ENCODE peak calls at places on chromosomes 4 and X, in four cellular contexts. I is A549, Z is K562, G is GM12878. V is an unnamed sample.

GRCh38 chr4:81715335-81715734 is 243.6 kb upstream of the RASGEF1B start:
- DNase-seq in I (no peak), Z (no peak), G (no peak), V (no peak)

GRCh38 chr4:108043536-108043935 is 53.8 kb downstream of the HADH start:
- DNase-seq in I (no peak), Z (no peak), G (no peak), V (no peak)

GRCh38 chrX:73758253-73758652 is 195.3 kb downstream of the CHIC1 start:
- DNase-seq in I (no peak), Z (no peak), G (peak; percentile 15), V (no peak)

GRCh38 chr4:23966720-23967119 is 76.9 kb upstream of the PPARGC1A start:
- DNase-seq in I (no peak), Z (peak; percentile 16), G (no peak), V (peak; percentile 20)

GRCh38 chrX:13067842-13068241 is 23.4 kb upstream of the FAM9C start:
- DNase-seq in I (no peak), Z (no peak), G (no peak), V (no peak)

GRCh38 chrX:2679534-2680485 is 11.3 kb upstream of the CD99 start:
- DNase-seq in I (no peak), Z (peak; percentile 41), G (no peak), V (no peak)

GRCh38 chrX:13893826-13894225 is 76.9 kb upstream of the GPM6B start:
- DNase-seq in I (no peak), Z (no peak), G (no peak), V (no peak)

GRCh38 chrX:48498374-48498809 is 10.4 kb upstream of the PORCN start:
- DNase-seq in I (no peak), Z (peak; percentile 38), G (no peak), V (no peak)

GRCh38 chr4:170091069-170091696 is 1.4 kb upstream of the AADAT start:
- DNase-seq in I (no peak), Z (no peak), G (no peak), V (no peak)

GRCh38 chrX:52821079-52821760 is 10.1 kb downstream of the XAGE5 start:
- DNase-seq in I (no peak), Z (no peak), G (no peak), V (no peak)

GRCh38 chrX:53729756-53730155 is 43.2 kb upstream of the HUWE1 start:
- DNase-seq in I (no peak), Z (no peak), G (no peak), V (no peak)

GRCh38 chrX:132741706-132742105 is 216.7 kb downstream of the HS6ST2 start:
- DNase-seq in I (no peak), Z (no peak), G (no peak), V (no peak)

GRCh38 chr4:38231626-38232025 is 271.4 kb downstream of the PTTG2 start:
- DNase-seq in I (no peak), Z (peak; percentile 18), G (no peak), V (no peak)

GRCh38 chrX:153806999-153807575 is 12.6 kb downstream of the SSR4 start:
- DNase-seq in I (no peak), Z (no peak), G (no peak), V (no peak)

GRCh38 chrX:95666056-95666455 is 1018.6 kb upstream of the DIAPH2 start:
- DNase-seq in I (no peak), Z (no peak), G (no peak), V (no peak)

GRCh38 chrX:63963382-63963781 is 178.4 kb upstream of the ARHGEF9 start:
- DNase-seq in I (no peak), Z (no peak), G (no peak), V (no peak)

GRCh38 chr4:180999217-180999616 is 1244.0 kb upstream of the TENM3 start:
- DNase-seq in I (no peak), Z (no peak), G (no peak), V (no peak)

GRCh38 chrX:31323658-31324057 is 251.8 kb upstream of the FTHL17 start:
- DNase-seq in I (no peak), Z (peak; percentile 39), G (no peak), V (no peak)

GRCh38 chr4:41218703-41219102 is 4.4 kb upstream of the APBB2 start:
- DNase-seq in I (no peak), Z (no peak), G (no peak), V (no peak)

GRCh38 chrX:120316587-120317283 is 5.5 kb upstream of the TMEM255A start:
- DNase-seq in I (no peak), Z (no peak), G (no peak), V (no peak)

GRCh38 chr4:184441461-184442392 is 32.6 kb downstream of the IRF2 start:
- DNase-seq in I (no peak), Z (no peak), G (no peak), V (no peak)

GRCh38 chrX:2423293-2423692 is 77.5 kb downstream of the DHRSX start:
- DNase-seq in I (no peak), Z (no peak), G (no peak), V (no peak)

GRCh38 chrX:69556094-69557011 is 52.2 kb downstream of the NALF2 start:
- DNase-seq in I (peak; percentile 2), Z (peak; percentile 46), G (no peak), V (peak; percentile 99)

GRCh38 chr4:140069068-140069467 is 84.9 kb downstream of the MAML3 start:
- DNase-seq in I (no peak), Z (no peak), G (no peak), V (no peak)

GRCh38 chrX:139559383-139560042 is 29.0 kb downstream of the F9 start:
- DNase-seq in I (peak; percentile 2), Z (peak; percentile 64), G (peak; percentile 30), V (peak; percentile 36)

GRCh38 chr4:8864912-8865680 is 6.5 kb downstream of the HMX1 start:
- DNase-seq in I (no peak), Z (no peak), G (no peak), V (no peak)

GRCh38 chr4:71814433-71814832 is 30.6 kb upstream of the GC start:
- DNase-seq in I (no peak), Z (peak; percentile 16), G (no peak), V (no peak)

GRCh38 chrX:119411959-119412358 is 12.8 kb downstream of the SLC25A43 start:
- DNase-seq in I (no peak), Z (peak; percentile 55), G (no peak), V (no peak)

GRCh38 chr4:33543941-33544450 is 2700.3 kb downstream of the ARAP2 start:
- DNase-seq in I (no peak), Z (no peak), G (no peak), V (no peak)

GRCh38 chr4:153140294-153140693 is 63.9 kb upstream of the TRIM2 start:
- DNase-seq in I (no peak), Z (no peak), G (no peak), V (no peak)

GRCh38 chrX:47483310-47484268 is 567 bp upstream of the ZNF41 start:
- DNase-seq in I (no peak), Z (peak; percentile 51), G (no peak), V (peak; percentile 45)

GRCh38 chr4:186844059-186844681 is 120.5 kb upstream of the FAT1 start:
- DNase-seq in I (no peak), Z (peak; percentile 64), G (no peak), V (no peak)

GRCh38 chrX:48697182-48697727 is 721 bp downstream of the SUV39H1 start:
- DNase-seq in I (peak; percentile 46), Z (peak; percentile 21), G (no peak), V (no peak)

GRCh38 chr4:93771640-93772411 is 56.7 kb upstream of the ATOH1 start:
- DNase-seq in I (no peak), Z (no peak), G (no peak), V (no peak)

GRCh38 chrX:119516157-119516702 is 48.0 kb downstream of the SLC25A5 start:
- DNase-seq in I (peak; percentile 71), Z (peak; percentile 76), G (peak; percentile 39), V (peak; percentile 57)

DNA sequence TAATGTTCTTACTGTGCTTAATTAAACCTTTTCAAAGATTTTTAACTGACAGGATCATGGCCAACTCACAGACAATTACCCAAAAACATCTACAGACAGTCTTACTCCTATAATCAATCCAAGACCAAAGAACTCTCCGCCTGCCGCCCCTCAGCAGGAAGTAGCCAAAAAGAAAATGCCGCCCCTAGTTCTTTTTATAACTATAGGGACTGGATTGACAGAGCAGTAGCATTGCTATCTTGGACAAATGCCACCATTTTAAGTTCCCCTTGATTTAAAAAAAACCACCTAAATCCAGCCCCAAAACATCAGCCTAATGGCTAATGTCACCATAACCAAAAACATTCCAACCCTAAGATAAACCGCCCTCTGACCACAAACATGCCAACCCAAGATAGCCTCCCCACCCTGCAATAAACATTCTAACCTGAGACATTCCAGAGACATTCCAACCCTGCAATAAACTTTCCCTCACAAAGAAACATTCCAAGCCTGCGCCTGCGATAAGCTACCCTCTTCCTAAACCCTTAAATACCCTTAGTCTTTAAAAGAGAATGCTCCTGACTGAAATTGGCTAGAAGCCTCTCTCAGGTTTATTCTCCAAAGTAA is 77.0 kb downstream of the COQ2 start:
- DNase-seq in I (peak; percentile 18), Z (no peak), G (no peak), V (no peak)
- TF ChIP-seq CHD2 in I (no peak), Z (no peak), G (no peak), V (no peak)

GRCh38 chrX:6227445-6227820 is 1.2 kb downstream of the NLGN4X start:
- DNase-seq in I (no peak), Z (no peak), G (no peak), V (no peak)

GRCh38 chrX:6225307-6226052 is 3.2 kb downstream of the NLGN4X start:
- DNase-seq in I (no peak), Z (no peak), G (no peak), V (no peak)

GRCh38 chrX:6226053-6226645 is 2.5 kb downstream of the NLGN4X start:
- DNase-seq in I (no peak), Z (no peak), G (no peak), V (no peak)

GRCh38 chrX:6226646-6227444 is 1.8 kb downstream of the NLGN4X start:
- DNase-seq in I (no peak), Z (no peak), G (no peak), V (no peak)

DNA sequence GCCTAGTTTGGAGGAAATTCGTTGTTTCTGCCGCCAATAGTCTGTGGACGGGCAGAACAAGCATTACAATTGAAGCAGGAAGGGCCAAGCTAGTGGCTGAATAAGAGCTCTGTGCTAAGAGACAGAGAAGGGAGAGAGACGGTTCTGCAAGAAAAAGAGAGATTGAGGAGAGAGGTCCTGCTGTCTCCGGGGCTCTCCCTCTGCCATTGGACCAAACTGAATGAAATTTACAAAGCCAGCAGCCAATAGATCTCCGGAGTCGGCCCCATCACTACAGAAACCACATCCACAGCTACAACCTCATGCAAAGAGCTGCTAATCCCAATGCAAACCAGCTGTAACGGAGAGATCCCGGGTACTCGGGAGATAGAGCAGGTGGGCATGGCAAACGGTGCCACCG is at the start of gene NLGN4X:
- DNase-seq in I (no peak), Z (no peak), G (no peak), V (no peak)
- TF ChIP-seq CHD4 in I (no peak), Z (no peak), G (no peak), V (no peak)

GRCh38 chr4:2290488-2290887 is 28.6 kb upstream of the MXD4 start:
- DNase-seq in I (no peak), Z (no peak), G (no peak), V (no peak)
- TF ChIP-seq CHD2 in I (no peak), Z (no peak), G (no peak), V (no peak)

GRCh38 chrX:16883487-16883804 is 13.3 kb upstream of the RBBP7 start:
- DNase-seq in I (no peak), Z (no peak), G (no peak), V (no peak)

GRCh38 chrX:16885628-16886027 is 15.5 kb upstream of the RBBP7 start:
- DNase-seq in I (no peak), Z (no peak), G (no peak), V (no peak)

GRCh38 chrX:16876696-16877095 is 6.5 kb upstream of the RBBP7 start:
- DNase-seq in I (no peak), Z (no peak), G (no peak), V (no peak)

GRCh38 chrX:16882702-16883486 is 12.7 kb upstream of the RBBP7 start:
- DNase-seq in I (peak; percentile 74), Z (peak; percentile 80), G (peak; percentile 37), V (peak; percentile 44)

GRCh38 chrX:16882188-16882587 is 12.0 kb upstream of the RBBP7 start:
- DNase-seq in I (no peak), Z (peak; percentile 37), G (no peak), V (no peak)
- TF ChIP-seq CHD4 in I (no peak), Z (no peak), G (no peak), V (no peak)

V was measured in HepG2.